ENCODE peak calls at places on chromosomes 7 and 10, in six cellular contexts. One of them, this sample, is unnamed.

GRCh38 chr10:127168251-127168650 is 28.1 kb downstream of the INSYN2A start:
- DNase-seq in GM23248: no peak
- DNase-seq in hepatocyte: no peak
- DNase-seq in PC-3: no peak
- DNase-seq in activated naive CD4-positive, alpha-beta T cell treated with anti-CD3 and anti-CD28 coated beads, Interleukin-2, amount 10 ng/mL, durations not matched to agents 7 days and 5 days: no peak
- DNase-seq in CMK: no peak
- DNase-seq in this sample: no peak

GRCh38 chr10:77189056-77189455 is 448.6 kb downstream of the KCNMA1 start:
- DNase-seq in PC-3: no peak
- DNase-seq in hepatocyte: no peak
- DNase-seq in CMK: no peak
- DNase-seq in activated naive CD4-positive, alpha-beta T cell treated with anti-CD3 and anti-CD28 coated beads, Interleukin-2, amount 10 ng/mL, durations not matched to agents 7 days and 5 days: no peak
- DNase-seq in GM23248: no peak
- DNase-seq in this sample: no peak

GRCh38 chr7:152341039-152341913 is 94.5 kb downstream of the KMT2C start:
- DNase-seq in PC-3: peak; percentile 67
- DNase-seq in activated naive CD4-positive, alpha-beta T cell treated with anti-CD3 and anti-CD28 coated beads, Interleukin-2, amount 10 ng/mL, durations not matched to agents 7 days and 5 days: no peak
- DNase-seq in hepatocyte: peak; percentile 67
- DNase-seq in GM23248: peak; percentile 81
- DNase-seq in CMK: no peak
- DNase-seq in this sample: peak; percentile 72

GRCh38 chr7:4866528-4867496 is 5.0 kb upstream of the PAPOLB start:
- DNase-seq in CMK: no peak
- DNase-seq in PC-3: no peak
- DNase-seq in activated naive CD4-positive, alpha-beta T cell treated with anti-CD3 and anti-CD28 coated beads, Interleukin-2, amount 10 ng/mL, durations not matched to agents 7 days and 5 days: no peak
- DNase-seq in hepatocyte: no peak
- DNase-seq in GM23248: no peak
- DNase-seq in this sample: no peak

GRCh38 chr10:49080965-49081364 is 34.4 kb downstream of the VSTM4 start:
- DNase-seq in hepatocyte: no peak
- DNase-seq in activated naive CD4-positive, alpha-beta T cell treated with anti-CD3 and anti-CD28 coated beads, Interleukin-2, amount 10 ng/mL, durations not matched to agents 7 days and 5 days: no peak
- DNase-seq in CMK: no peak
- DNase-seq in PC-3: no peak
- DNase-seq in GM23248: no peak
- DNase-seq in this sample: no peak

GRCh38 chr7:100835903-100836811 is 8.8 kb upstream of the EPHB4 start:
- DNase-seq in activated naive CD4-positive, alpha-beta T cell treated with anti-CD3 and anti-CD28 coated beads, Interleukin-2, amount 10 ng/mL, durations not matched to agents 7 days and 5 days: no peak
- DNase-seq in hepatocyte: peak; percentile 89
- DNase-seq in CMK: no peak
- DNase-seq in PC-3: no peak
- DNase-seq in GM23248: no peak
- DNase-seq in this sample: no peak

GRCh38 chr7:44066111-44066460 is 719 bp upstream of the PGAM2 start:
- DNase-seq in hepatocyte: no peak
- DNase-seq in GM23248: no peak
- DNase-seq in CMK: no peak
- DNase-seq in activated naive CD4-positive, alpha-beta T cell treated with anti-CD3 and anti-CD28 coated beads, Interleukin-2, amount 10 ng/mL, durations not matched to agents 7 days and 5 days: no peak
- DNase-seq in PC-3: no peak
- DNase-seq in this sample: no peak

GRCh38 chr7:112669306-112669705 is 120.9 kb downstream of the TMEM168 start:
- DNase-seq in CMK: no peak
- DNase-seq in activated naive CD4-positive, alpha-beta T cell treated with anti-CD3 and anti-CD28 coated beads, Interleukin-2, amount 10 ng/mL, durations not matched to agents 7 days and 5 days: no peak
- DNase-seq in GM23248: peak; percentile 8
- DNase-seq in hepatocyte: no peak
- DNase-seq in PC-3: no peak
- DNase-seq in this sample: no peak

GRCh38 chr7:142882338-142882678 is 3.2 kb downstream of the TRPV6 start:
- DNase-seq in CMK: no peak
- DNase-seq in GM23248: no peak
- DNase-seq in PC-3: no peak
- DNase-seq in activated naive CD4-positive, alpha-beta T cell treated with anti-CD3 and anti-CD28 coated beads, Interleukin-2, amount 10 ng/mL, durations not matched to agents 7 days and 5 days: no peak
- DNase-seq in hepatocyte: no peak
- DNase-seq in this sample: no peak

GRCh38 chr7:57403601-57404342 is 46.2 kb upstream of the ZNF716 start:
- DNase-seq in CMK: no peak
- DNase-seq in PC-3: peak; percentile 28
- DNase-seq in hepatocyte: no peak
- DNase-seq in GM23248: no peak
- DNase-seq in activated naive CD4-positive, alpha-beta T cell treated with anti-CD3 and anti-CD28 coated beads, Interleukin-2, amount 10 ng/mL, durations not matched to agents 7 days and 5 days: no peak
- DNase-seq in this sample: no peak

GRCh38 chr7:150340875-150341262 is 560 bp downstream of the RARRES2 start:
- DNase-seq in hepatocyte: no peak
- DNase-seq in PC-3: no peak
- DNase-seq in GM23248: no peak
- DNase-seq in CMK: no peak
- DNase-seq in activated naive CD4-positive, alpha-beta T cell treated with anti-CD3 and anti-CD28 coated beads, Interleukin-2, amount 10 ng/mL, durations not matched to agents 7 days and 5 days: no peak
- DNase-seq in this sample: no peak

GRCh38 chr7:28661826-28662225 is 249.5 kb downstream of the CREB5 start:
- DNase-seq in hepatocyte: no peak
- DNase-seq in PC-3: no peak
- DNase-seq in activated naive CD4-positive, alpha-beta T cell treated with anti-CD3 and anti-CD28 coated beads, Interleukin-2, amount 10 ng/mL, durations not matched to agents 7 days and 5 days: no peak
- DNase-seq in GM23248: no peak
- DNase-seq in CMK: no peak
- DNase-seq in this sample: no peak

GRCh38 chr10:26215923-26216576 is 524 bp upstream of the GAD2 start:
- DNase-seq in CMK: no peak
- DNase-seq in PC-3: no peak
- DNase-seq in activated naive CD4-positive, alpha-beta T cell treated with anti-CD3 and anti-CD28 coated beads, Interleukin-2, amount 10 ng/mL, durations not matched to agents 7 days and 5 days: peak; percentile 44
- DNase-seq in hepatocyte: peak; percentile 85
- DNase-seq in GM23248: peak; percentile 66
- DNase-seq in this sample: no peak

GRCh38 chr7:46654546-46655443 is 733.7 kb upstream of the IGFBP3 start:
- DNase-seq in activated naive CD4-positive, alpha-beta T cell treated with anti-CD3 and anti-CD28 coated beads, Interleukin-2, amount 10 ng/mL, durations not matched to agents 7 days and 5 days: no peak
- DNase-seq in hepatocyte: no peak
- DNase-seq in CMK: no peak
- DNase-seq in GM23248: peak; percentile 34
- DNase-seq in PC-3: peak; percentile 41
- DNase-seq in this sample: peak; percentile 25

GRCh38 chr7:47528471-47528870 is 53.4 kb downstream of the TNS3 start:
- DNase-seq in activated naive CD4-positive, alpha-beta T cell treated with anti-CD3 and anti-CD28 coated beads, Interleukin-2, amount 10 ng/mL, durations not matched to agents 7 days and 5 days: no peak
- DNase-seq in GM23248: no peak
- DNase-seq in CMK: no peak
- DNase-seq in hepatocyte: no peak
- DNase-seq in PC-3: no peak
- DNase-seq in this sample: no peak

GRCh38 chr7:64555046-64555445 is 7.8 kb downstream of the ZNF680 start:
- DNase-seq in PC-3: no peak
- DNase-seq in hepatocyte: no peak
- DNase-seq in activated naive CD4-positive, alpha-beta T cell treated with anti-CD3 and anti-CD28 coated beads, Interleukin-2, amount 10 ng/mL, durations not matched to agents 7 days and 5 days: no peak
- DNase-seq in GM23248: no peak
- DNase-seq in CMK: no peak
- DNase-seq in this sample: no peak

This sample was measured in IMR-90.